ENCODE peak calls at places on chromosomes 13 and 19, in six cellular contexts. One of them, this sample, is unnamed.

GRCh38 chr13:32060319-32060924 is 28.8 kb downstream of the FRY start:
- DNase-seq in pancreas: no peak
- DNase-seq in GM23338: no peak
- DNase-seq in endodermal cell: peak
- DNase-seq in breast epithelium: no peak
- DNase-seq in foreskin fibroblast: no peak
- DNase-seq in this sample: no peak

GRCh38 chr19:17281391-17282304 is at the start of gene ANKLE1:
- DNase-seq in pancreas: peak
- DNase-seq in GM23338: peak
- DNase-seq in endodermal cell: peak
- DNase-seq in breast epithelium: no peak
- DNase-seq in foreskin fibroblast: no peak
- DNase-seq in this sample: peak

GRCh38 chr13:111951982-111952565 is 114.9 kb upstream of the SOX1 start:
- DNase-seq in pancreas: no peak
- DNase-seq in GM23338: no peak
- DNase-seq in endodermal cell: peak
- DNase-seq in breast epithelium: no peak
- DNase-seq in foreskin fibroblast: no peak
- DNase-seq in this sample: no peak

GRCh38 chr19:9535934-9536333 is 2.5 kb downstream of the ZNF426 start:
- DNase-seq in pancreas: no peak
- DNase-seq in GM23338: no peak
- DNase-seq in endodermal cell: no peak
- DNase-seq in breast epithelium: no peak
- DNase-seq in foreskin fibroblast: no peak
- DNase-seq in this sample: no peak

GRCh38 chr19:57465680-57466381 is 8.9 kb upstream of the VN1R1 start:
- DNase-seq in pancreas: no peak
- DNase-seq in GM23338: peak
- DNase-seq in endodermal cell: peak
- DNase-seq in breast epithelium: no peak
- DNase-seq in foreskin fibroblast: peak
- DNase-seq in this sample: no peak

GRCh38 chr19:31135841-31136240 is 213.4 kb downstream of the TSHZ3 start:
- DNase-seq in pancreas: no peak
- DNase-seq in GM23338: no peak
- DNase-seq in endodermal cell: no peak
- DNase-seq in breast epithelium: no peak
- DNase-seq in foreskin fibroblast: peak
- DNase-seq in this sample: no peak

GRCh38 chr13:100535401-100536135 is 53.0 kb downstream of the GGACT start:
- DNase-seq in pancreas: no peak
- DNase-seq in GM23338: no peak
- DNase-seq in endodermal cell: no peak
- DNase-seq in breast epithelium: no peak
- DNase-seq in foreskin fibroblast: no peak
- DNase-seq in this sample: no peak

GRCh38 chr19:44848805-44849457 is 2.8 kb downstream of the NECTIN2 start:
- DNase-seq in pancreas: no peak
- DNase-seq in GM23338: no peak
- DNase-seq in endodermal cell: peak
- DNase-seq in breast epithelium: no peak
- DNase-seq in foreskin fibroblast: no peak
- DNase-seq in this sample: no peak

GRCh38 chr13:19062801-19063200 is 118.8 kb downstream of the TUBA3C start:
- DNase-seq in pancreas: no peak
- DNase-seq in GM23338: no peak
- DNase-seq in endodermal cell: no peak
- DNase-seq in breast epithelium: no peak
- DNase-seq in foreskin fibroblast: no peak
- DNase-seq in this sample: no peak

GRCh38 chr13:32938907-32939306 is 77.3 kb upstream of the KL start:
- DNase-seq in pancreas: no peak
- DNase-seq in GM23338: no peak
- DNase-seq in endodermal cell: no peak
- DNase-seq in breast epithelium: no peak
- DNase-seq in foreskin fibroblast: peak
- DNase-seq in this sample: no peak

GRCh38 chr13:25241007-25241406 is 46.3 kb downstream of the MTMR6 start:
- DNase-seq in pancreas: no peak
- DNase-seq in GM23338: no peak
- DNase-seq in endodermal cell: no peak
- DNase-seq in breast epithelium: no peak
- DNase-seq in foreskin fibroblast: no peak
- DNase-seq in this sample: no peak

GRCh38 chr13:43805071-43805468 is 18.3 kb upstream of the ENOX1 start:
- DNase-seq in pancreas: no peak
- DNase-seq in GM23338: peak
- DNase-seq in endodermal cell: peak
- DNase-seq in breast epithelium: no peak
- DNase-seq in foreskin fibroblast: peak
- DNase-seq in this sample: no peak

GRCh38 chr19:45179063-45179847 is 671 bp downstream of the BLOC1S3 start:
- DNase-seq in pancreas: peak
- DNase-seq in GM23338: no peak
- DNase-seq in endodermal cell: peak
- DNase-seq in breast epithelium: no peak
- DNase-seq in foreskin fibroblast: peak
- DNase-seq in this sample: no peak

GRCh38 chr13:24038846-24039330 is 121.6 kb upstream of the SPATA13 start:
- DNase-seq in pancreas: no peak
- DNase-seq in GM23338: no peak
- DNase-seq in endodermal cell: no peak
- DNase-seq in breast epithelium: no peak
- DNase-seq in foreskin fibroblast: peak
- DNase-seq in this sample: no peak

GRCh38 chr19:11227201-11227886 is 12.1 kb upstream of the ANGPTL8 start:
- DNase-seq in pancreas: no peak
- DNase-seq in GM23338: peak
- DNase-seq in endodermal cell: peak
- DNase-seq in breast epithelium: no peak
- DNase-seq in foreskin fibroblast: no peak
- DNase-seq in this sample: no peak

GRCh38 chr13:46603165-46603603 is 50.2 kb downstream of the LRCH1 start:
- DNase-seq in pancreas: no peak
- DNase-seq in GM23338: peak
- DNase-seq in endodermal cell: no peak
- DNase-seq in breast epithelium: no peak
- DNase-seq in foreskin fibroblast: no peak
- DNase-seq in this sample: no peak

GRCh38 chr13:34361528-34361927 is 543.6 kb downstream of the RFC3 start:
- DNase-seq in pancreas: no peak
- DNase-seq in GM23338: no peak
- DNase-seq in endodermal cell: no peak
- DNase-seq in breast epithelium: no peak
- DNase-seq in foreskin fibroblast: peak
- DNase-seq in this sample: no peak

GRCh38 chr13:100803091-100803490 is 128.5 kb upstream of the TMTC4 start:
- DNase-seq in pancreas: no peak
- DNase-seq in GM23338: no peak
- DNase-seq in endodermal cell: no peak
- DNase-seq in breast epithelium: no peak
- DNase-seq in foreskin fibroblast: no peak
- DNase-seq in this sample: no peak

GRCh38 chr13:44726214-44726613 is 150.1 kb upstream of the TSC22D1 start:
- DNase-seq in pancreas: no peak
- DNase-seq in GM23338: no peak
- DNase-seq in endodermal cell: no peak
- DNase-seq in breast epithelium: no peak
- DNase-seq in foreskin fibroblast: peak
- DNase-seq in this sample: no peak

GRCh38 chr13:103941506-103942148 is 875.4 kb upstream of the SLC10A2 start:
- DNase-seq in pancreas: no peak
- DNase-seq in GM23338: peak
- DNase-seq in endodermal cell: no peak
- DNase-seq in breast epithelium: no peak
- DNase-seq in foreskin fibroblast: no peak
- DNase-seq in this sample: no peak

GRCh38 chr19:42361545-42361910 is 28.6 kb downstream of the CNFN start:
- DNase-seq in pancreas: no peak
- DNase-seq in GM23338: no peak
- DNase-seq in endodermal cell: no peak
- DNase-seq in breast epithelium: no peak
- DNase-seq in foreskin fibroblast: no peak
- DNase-seq in this sample: no peak

GRCh38 chr13:93368296-93368695 is 141.7 kb downstream of the GPC6 start:
- DNase-seq in pancreas: no peak
- DNase-seq in GM23338: no peak
- DNase-seq in endodermal cell: no peak
- DNase-seq in breast epithelium: no peak
- DNase-seq in foreskin fibroblast: no peak
- DNase-seq in this sample: no peak

GRCh38 chr13:100564444-100565223 is 24.0 kb downstream of the GGACT start:
- DNase-seq in pancreas: no peak
- DNase-seq in GM23338: no peak
- DNase-seq in endodermal cell: no peak
- DNase-seq in breast epithelium: no peak
- DNase-seq in foreskin fibroblast: no peak
- DNase-seq in this sample: no peak

GRCh38 chr19:17180997-17181702 is 34.0 kb upstream of the USE1 start:
- DNase-seq in pancreas: no peak
- DNase-seq in GM23338: peak
- DNase-seq in endodermal cell: peak
- DNase-seq in breast epithelium: no peak
- DNase-seq in foreskin fibroblast: no peak
- DNase-seq in this sample: no peak

GRCh38 chr13:30431269-30431950 is 9.1 kb downstream of the UBE2L5 start:
- DNase-seq in pancreas: no peak
- DNase-seq in GM23338: no peak
- DNase-seq in endodermal cell: no peak
- DNase-seq in breast epithelium: no peak
- DNase-seq in foreskin fibroblast: no peak
- DNase-seq in this sample: no peak

GRCh38 chr13:80011448-80012212 is 329.3 kb downstream of the SPRY2 start:
- DNase-seq in pancreas: no peak
- DNase-seq in GM23338: no peak
- DNase-seq in endodermal cell: no peak
- DNase-seq in breast epithelium: no peak
- DNase-seq in foreskin fibroblast: no peak
- DNase-seq in this sample: no peak

GRCh38 chr19:2850256-2850925 is 9.1 kb downstream of the ZNF555 start:
- DNase-seq in pancreas: no peak
- DNase-seq in GM23338: no peak
- DNase-seq in endodermal cell: no peak
- DNase-seq in breast epithelium: no peak
- DNase-seq in foreskin fibroblast: no peak
- DNase-seq in this sample: no peak

DNA sequence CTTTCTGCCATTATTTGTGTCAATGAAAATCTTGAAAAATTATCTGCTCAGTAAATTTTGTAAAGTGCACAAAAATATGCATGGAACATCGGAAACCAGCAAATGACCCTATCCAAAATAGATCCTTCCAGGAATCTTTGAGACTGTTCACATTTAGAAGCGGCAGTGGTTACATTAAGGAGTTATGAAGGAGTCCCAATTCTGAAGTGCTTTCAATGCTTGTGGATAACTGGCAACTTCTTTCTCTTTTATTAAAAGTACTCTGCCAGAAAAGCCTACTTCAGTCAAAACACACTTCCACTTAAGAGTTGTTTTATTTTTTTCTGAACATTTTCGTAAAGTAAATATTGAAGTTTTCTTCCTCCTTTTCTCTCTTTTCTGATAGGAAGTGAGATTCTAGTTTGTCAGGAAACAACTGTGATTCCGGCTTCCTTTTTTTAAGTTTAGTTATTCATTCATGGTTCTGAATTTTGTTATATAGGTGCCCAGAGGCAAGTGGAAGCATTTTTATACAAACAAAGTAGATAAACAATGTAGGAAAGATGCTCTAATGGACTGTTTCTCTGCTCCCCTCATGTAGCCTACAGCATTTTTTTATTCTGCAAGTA is 83.5 kb downstream of the PCDH9 start:
- DNase-seq in pancreas: no peak
- DNase-seq in GM23338: no peak
- DNase-seq in endodermal cell: no peak
- DNase-seq in breast epithelium: no peak
- DNase-seq in foreskin fibroblast: no peak
- DNase-seq in this sample: no peak
- TF ChIP-seq CTCF in pancreas: no peak
- TF ChIP-seq CTCF in GM23338: no peak
- TF ChIP-seq CTCF in endodermal cell: no peak
- TF ChIP-seq CTCF in breast epithelium: no peak
- TF ChIP-seq CTCF in foreskin fibroblast: no peak
- TF ChIP-seq CTCF in this sample: no peak

GRCh38 chr19:19538077-19538764 is at the start of gene CILP2:
- DNase-seq in pancreas: peak
- DNase-seq in GM23338: peak
- DNase-seq in endodermal cell: peak
- DNase-seq in breast epithelium: no peak
- DNase-seq in foreskin fibroblast: no peak
- DNase-seq in this sample: no peak
- H3K4me3 ChIP-seq in pancreas: no peak
- H3K4me3 ChIP-seq in GM23338: peak
- H3K4me3 ChIP-seq in endodermal cell: peak
- H3K4me3 ChIP-seq in breast epithelium: peak
- H3K4me3 ChIP-seq in foreskin fibroblast: peak
- H3K4me3 ChIP-seq in this sample: peak

DNA sequence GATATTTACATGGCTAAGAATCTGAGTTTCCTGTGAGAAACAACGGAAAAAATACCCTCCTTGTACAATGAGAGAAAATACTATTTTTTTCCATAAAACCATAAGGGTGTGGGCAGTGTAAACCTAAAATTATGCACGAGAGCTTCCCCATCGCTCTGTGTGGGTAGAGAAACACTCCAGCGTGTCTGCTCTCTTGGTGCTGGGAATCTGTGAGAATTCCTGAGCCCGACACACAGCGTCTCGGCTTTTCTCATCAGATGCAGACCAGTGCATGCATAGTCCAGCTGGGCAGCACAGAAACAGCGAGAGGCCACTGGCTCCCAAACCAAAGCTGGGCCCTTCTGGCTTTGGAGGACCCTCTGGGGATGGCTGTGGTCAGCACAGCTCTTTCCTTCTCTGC is 12.0 kb downstream of the PLPP2 start:
- DNase-seq in pancreas: no peak
- DNase-seq in GM23338: no peak
- DNase-seq in endodermal cell: no peak
- DNase-seq in breast epithelium: no peak
- DNase-seq in foreskin fibroblast: no peak
- DNase-seq in this sample: no peak
- TF ChIP-seq CTCF in pancreas: no peak
- TF ChIP-seq CTCF in GM23338: no peak
- TF ChIP-seq CTCF in endodermal cell: no peak
- TF ChIP-seq CTCF in breast epithelium: no peak
- TF ChIP-seq CTCF in foreskin fibroblast: no peak
- TF ChIP-seq CTCF in this sample: no peak

DNA sequence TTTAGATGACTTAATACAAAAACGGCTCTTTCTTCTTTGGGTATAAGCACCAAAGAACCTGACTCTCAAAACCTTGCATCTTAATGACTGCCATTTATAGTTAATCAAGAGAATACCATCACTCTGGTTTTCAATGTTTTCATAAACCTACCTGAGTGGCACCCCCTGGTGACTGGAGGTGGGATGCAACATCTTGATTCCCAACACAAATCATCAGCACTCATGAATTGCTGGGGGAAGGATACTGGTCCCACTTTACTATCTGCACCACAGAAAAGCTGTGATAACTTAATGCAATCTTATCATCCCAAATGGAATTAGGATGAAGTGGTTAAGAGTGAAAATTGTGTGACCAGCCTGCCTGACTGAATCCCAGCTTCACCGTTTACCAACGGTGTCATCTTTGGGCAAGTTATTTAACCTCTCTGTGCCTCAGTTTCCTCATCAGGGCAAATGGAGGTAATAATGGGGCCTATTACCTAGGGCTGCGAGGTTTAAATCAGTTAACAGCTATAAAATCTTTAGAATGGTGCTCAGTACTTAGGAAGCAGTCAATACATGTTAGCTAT is 366.4 kb downstream of the KLF12 start:
- DNase-seq in pancreas: no peak
- DNase-seq in GM23338: peak
- DNase-seq in endodermal cell: peak
- DNase-seq in breast epithelium: no peak
- DNase-seq in foreskin fibroblast: no peak
- DNase-seq in this sample: no peak
- H3K4me3 ChIP-seq in pancreas: no peak
- H3K4me3 ChIP-seq in GM23338: no peak
- H3K4me3 ChIP-seq in endodermal cell: no peak
- H3K4me3 ChIP-seq in breast epithelium: no peak
- H3K4me3 ChIP-seq in foreskin fibroblast: no peak
- H3K4me3 ChIP-seq in this sample: no peak

This sample was measured in dorsolateral prefrontal cortex.